ENCODE peak calls at places on chromosomes 7 and 10, in six cellular contexts. One of them, this sample, is unnamed.

GRCh38 chr7:27172823-27173411 is 1.2 kb downstream of the HOXA10 start:
- DNase-seq in HepG2: no peak
- DNase-seq in OCI-LY7: no peak
- DNase-seq in H9: peak
- DNase-seq in HCT116: no peak
- DNase-seq in hepatocyte: no peak
- DNase-seq in this sample: no peak

GRCh38 chr7:142581341-142581740 is 167.9 kb upstream of the PRSS1 start:
- DNase-seq in HepG2: no peak
- DNase-seq in OCI-LY7: peak
- DNase-seq in H9: no peak
- DNase-seq in HCT116: no peak
- DNase-seq in hepatocyte: no peak
- DNase-seq in this sample: peak

GRCh38 chr10:132987671-132988571 is 45.6 kb upstream of the CFAP46 start:
- DNase-seq in HepG2: no peak
- DNase-seq in OCI-LY7: no peak
- DNase-seq in H9: no peak
- DNase-seq in HCT116: no peak
- DNase-seq in hepatocyte: peak
- DNase-seq in this sample: no peak

GRCh38 chr7:155925682-155926081 is 113.4 kb upstream of the SHH start:
- DNase-seq in HepG2: no peak
- DNase-seq in OCI-LY7: no peak
- DNase-seq in H9: no peak
- DNase-seq in HCT116: no peak
- DNase-seq in hepatocyte: no peak
- DNase-seq in this sample: no peak

GRCh38 chr7:116569737-116570136 is 44.9 kb downstream of the CAV1 start:
- DNase-seq in HepG2: no peak
- DNase-seq in OCI-LY7: no peak
- DNase-seq in H9: no peak
- DNase-seq in HCT116: no peak
- DNase-seq in hepatocyte: no peak
- DNase-seq in this sample: no peak

GRCh38 chr10:132785433-132786278 is at the start of gene NKX6-2:
- DNase-seq in HepG2: no peak
- DNase-seq in OCI-LY7: no peak
- DNase-seq in H9: no peak
- DNase-seq in HCT116: no peak
- DNase-seq in hepatocyte: no peak
- DNase-seq in this sample: no peak

GRCh38 chr10:79242620-79243152 is 104.6 kb upstream of the PPIF start:
- DNase-seq in HepG2: no peak
- DNase-seq in OCI-LY7: peak
- DNase-seq in H9: peak
- DNase-seq in HCT116: no peak
- DNase-seq in hepatocyte: peak
- DNase-seq in this sample: peak

GRCh38 chr10:117946525-117947070 is 100.1 kb downstream of the RAB11FIP2 start:
- DNase-seq in HepG2: no peak
- DNase-seq in OCI-LY7: no peak
- DNase-seq in H9: no peak
- DNase-seq in HCT116: peak
- DNase-seq in hepatocyte: no peak
- DNase-seq in this sample: no peak

GRCh38 chr10:22677333-22677732 is 37.0 kb downstream of the PIP4K2A start:
- DNase-seq in HepG2: no peak
- DNase-seq in OCI-LY7: no peak
- DNase-seq in H9: no peak
- DNase-seq in HCT116: no peak
- DNase-seq in hepatocyte: no peak
- DNase-seq in this sample: no peak

GRCh38 chr7:66699998-66700397 is 40.5 kb upstream of the RABGEF1 start:
- DNase-seq in HepG2: no peak
- DNase-seq in OCI-LY7: no peak
- DNase-seq in H9: no peak
- DNase-seq in HCT116: no peak
- DNase-seq in hepatocyte: no peak
- DNase-seq in this sample: no peak

GRCh38 chr7:22487978-22488642 is 11.9 kb downstream of the STEAP1B start:
- DNase-seq in HepG2: no peak
- DNase-seq in OCI-LY7: no peak
- DNase-seq in H9: peak
- DNase-seq in HCT116: no peak
- DNase-seq in hepatocyte: no peak
- DNase-seq in this sample: no peak

GRCh38 chr10:44627591-44628354 is 242.9 kb upstream of the CXCL12 start:
- DNase-seq in HepG2: no peak
- DNase-seq in OCI-LY7: no peak
- DNase-seq in H9: no peak
- DNase-seq in HCT116: no peak
- DNase-seq in hepatocyte: no peak
- DNase-seq in this sample: no peak

GRCh38 chr7:121753965-121754364 is 119.0 kb upstream of the PTPRZ1 start:
- DNase-seq in HepG2: no peak
- DNase-seq in OCI-LY7: no peak
- DNase-seq in H9: no peak
- DNase-seq in HCT116: no peak
- DNase-seq in hepatocyte: no peak
- DNase-seq in this sample: no peak

GRCh38 chr7:45457591-45457990 is 116.6 kb upstream of the ADCY1 start:
- DNase-seq in HepG2: no peak
- DNase-seq in OCI-LY7: no peak
- DNase-seq in H9: no peak
- DNase-seq in HCT116: no peak
- DNase-seq in hepatocyte: no peak
- DNase-seq in this sample: no peak

GRCh38 chr7:3063016-3063753 is 19.5 kb upstream of the CARD11 start:
- DNase-seq in HepG2: no peak
- DNase-seq in OCI-LY7: no peak
- DNase-seq in H9: no peak
- DNase-seq in HCT116: no peak
- DNase-seq in hepatocyte: no peak
- DNase-seq in this sample: no peak

GRCh38 chr10:29578457-29578856 is 56.3 kb downstream of the SVIL start:
- DNase-seq in HepG2: no peak
- DNase-seq in OCI-LY7: no peak
- DNase-seq in H9: no peak
- DNase-seq in HCT116: no peak
- DNase-seq in hepatocyte: no peak
- DNase-seq in this sample: no peak

GRCh38 chr10:126131338-126131737 is 235.0 kb downstream of the FANK1 start:
- DNase-seq in HepG2: no peak
- DNase-seq in OCI-LY7: no peak
- DNase-seq in H9: no peak
- DNase-seq in HCT116: no peak
- DNase-seq in hepatocyte: no peak
- DNase-seq in this sample: no peak

GRCh38 chr10:43105119-43105792 is 28.4 kb downstream of the RET start:
- DNase-seq in HepG2: peak
- DNase-seq in OCI-LY7: peak
- DNase-seq in H9: peak
- DNase-seq in HCT116: peak
- DNase-seq in hepatocyte: peak
- DNase-seq in this sample: no peak

GRCh38 chr7:30694218-30694745 is 12.0 kb upstream of the CRHR2 start:
- DNase-seq in HepG2: peak
- DNase-seq in OCI-LY7: no peak
- DNase-seq in H9: no peak
- DNase-seq in HCT116: no peak
- DNase-seq in hepatocyte: peak
- DNase-seq in this sample: no peak

DNA sequence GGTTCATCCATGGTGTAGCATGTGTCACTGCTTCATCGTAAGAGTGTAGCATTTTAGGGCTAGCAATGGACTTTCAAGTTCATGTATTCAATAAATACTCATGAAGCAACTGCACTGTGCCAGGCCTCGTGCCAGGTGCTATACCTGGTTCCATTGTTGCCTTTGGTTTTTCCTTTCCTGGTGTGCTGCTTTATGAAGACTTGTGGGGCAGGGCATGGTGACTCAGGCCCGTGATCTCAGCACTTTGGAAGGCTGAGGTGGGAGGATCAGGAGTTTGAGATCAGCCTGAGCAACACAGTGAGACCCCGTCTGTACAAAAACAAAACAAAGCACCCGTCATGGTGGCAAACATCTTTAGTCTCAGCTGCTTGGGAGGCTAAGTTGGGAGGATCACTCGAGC is 2.2 kb upstream of the CPA4 start:
- DNase-seq in HepG2: no peak
- DNase-seq in OCI-LY7: no peak
- DNase-seq in H9: no peak
- DNase-seq in HCT116: peak
- DNase-seq in hepatocyte: no peak
- DNase-seq in this sample: peak
- H2AFZ ChIP-seq in HepG2: no peak
- H2AFZ ChIP-seq in OCI-LY7: no peak
- H2AFZ ChIP-seq in H9: no peak
- H2AFZ ChIP-seq in HCT116: peak
- H2AFZ ChIP-seq in hepatocyte: no peak
- H2AFZ ChIP-seq in this sample: peak

GRCh38 chr10:57333880-57334279 is 933.8 kb downstream of the IPMK start:
- DNase-seq in HepG2: no peak
- DNase-seq in OCI-LY7: no peak
- DNase-seq in H9: no peak
- DNase-seq in HCT116: no peak
- DNase-seq in hepatocyte: no peak
- DNase-seq in this sample: no peak

GRCh38 chr10:57341294-57341693 is 926.4 kb downstream of the IPMK start:
- DNase-seq in HepG2: no peak
- DNase-seq in OCI-LY7: no peak
- DNase-seq in H9: no peak
- DNase-seq in HCT116: no peak
- DNase-seq in hepatocyte: no peak
- DNase-seq in this sample: no peak

GRCh38 chr10:57336339-57336738 is 931.4 kb downstream of the IPMK start:
- DNase-seq in HepG2: no peak
- DNase-seq in OCI-LY7: no peak
- DNase-seq in H9: no peak
- DNase-seq in HCT116: no peak
- DNase-seq in hepatocyte: no peak
- DNase-seq in this sample: no peak

GRCh38 chr10:57338823-57339558 is 928.7 kb downstream of the IPMK start:
- DNase-seq in HepG2: peak
- DNase-seq in OCI-LY7: peak
- DNase-seq in H9: peak
- DNase-seq in HCT116: no peak
- DNase-seq in hepatocyte: peak
- DNase-seq in this sample: no peak

GRCh38 chr10:57336865-57337264 is 930.8 kb downstream of the IPMK start:
- DNase-seq in HepG2: no peak
- DNase-seq in OCI-LY7: no peak
- DNase-seq in H9: no peak
- DNase-seq in HCT116: no peak
- DNase-seq in hepatocyte: no peak
- DNase-seq in this sample: no peak
- TF ChIP-seq CTCF in HepG2: no peak
- TF ChIP-seq CTCF in OCI-LY7: no peak
- TF ChIP-seq CTCF in H9: no peak
- TF ChIP-seq CTCF in HCT116: no peak
- TF ChIP-seq CTCF in hepatocyte: no peak
- TF ChIP-seq CTCF in this sample: no peak

GRCh38 chr10:123560301-123561144 is 105.6 kb upstream of the GPR26 start:
- DNase-seq in HepG2: no peak
- DNase-seq in OCI-LY7: no peak
- DNase-seq in H9: peak
- DNase-seq in HCT116: no peak
- DNase-seq in hepatocyte: no peak
- DNase-seq in this sample: no peak

GRCh38 chr10:123559823-123560092 is 106.4 kb upstream of the GPR26 start:
- DNase-seq in HepG2: no peak
- DNase-seq in OCI-LY7: no peak
- DNase-seq in H9: peak
- DNase-seq in HCT116: no peak
- DNase-seq in hepatocyte: no peak
- DNase-seq in this sample: no peak

GRCh38 chr10:123557366-123558108 is 108.6 kb upstream of the GPR26 start:
- DNase-seq in HepG2: no peak
- DNase-seq in OCI-LY7: no peak
- DNase-seq in H9: no peak
- DNase-seq in HCT116: no peak
- DNase-seq in hepatocyte: no peak
- DNase-seq in this sample: no peak

GRCh38 chr10:123558651-123559050 is 107.5 kb upstream of the GPR26 start:
- DNase-seq in HepG2: no peak
- DNase-seq in OCI-LY7: no peak
- DNase-seq in H9: peak
- DNase-seq in HCT116: no peak
- DNase-seq in hepatocyte: no peak
- DNase-seq in this sample: no peak

DNA sequence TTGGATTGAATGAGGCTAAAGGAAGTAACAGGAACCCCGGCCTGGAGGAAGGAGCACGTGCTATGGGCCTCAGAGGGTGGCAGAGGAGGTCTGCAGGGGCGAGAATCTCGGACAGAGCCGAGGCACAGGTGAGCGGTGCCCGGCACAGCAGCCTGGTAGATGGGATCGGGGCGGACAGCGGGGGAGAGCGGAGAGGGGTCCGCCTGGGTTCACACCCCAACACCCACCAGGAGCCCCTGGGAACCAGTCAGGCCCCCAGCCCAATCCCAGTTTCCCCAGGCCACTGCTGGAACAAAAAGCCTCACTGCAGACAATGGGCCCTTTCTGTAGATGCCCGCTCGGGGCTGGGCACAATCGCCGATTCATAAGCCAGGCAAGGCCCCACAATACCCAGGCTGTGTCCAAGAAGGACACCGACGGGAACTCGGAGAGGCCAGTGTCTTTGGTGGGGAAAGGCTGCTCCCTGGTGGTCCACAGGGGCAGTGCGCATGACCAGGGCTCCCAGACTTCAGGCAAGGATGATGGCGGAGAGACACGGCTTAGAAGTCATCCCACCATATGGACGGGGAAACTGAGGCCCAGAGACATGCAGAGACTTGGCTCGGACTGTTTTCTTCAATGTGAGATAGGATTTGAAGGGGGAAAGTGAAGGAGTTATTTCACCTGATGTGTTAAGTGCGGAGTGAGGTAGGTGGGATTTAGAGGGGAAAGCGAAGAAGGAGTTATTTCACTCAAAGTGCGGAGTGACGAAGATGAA is 106.9 kb upstream of the GPR26 start:
- DNase-seq in HepG2: peak
- DNase-seq in OCI-LY7: peak
- DNase-seq in H9: peak
- DNase-seq in HCT116: peak
- DNase-seq in hepatocyte: peak
- DNase-seq in this sample: peak
- H2AFZ ChIP-seq in HepG2: no peak
- H2AFZ ChIP-seq in OCI-LY7: no peak
- H2AFZ ChIP-seq in H9: no peak
- H2AFZ ChIP-seq in HCT116: no peak
- H2AFZ ChIP-seq in hepatocyte: no peak
- H2AFZ ChIP-seq in this sample: no peak

GRCh38 chr10:121393522-121393921 is 204.7 kb downstream of the FGFR2 start:
- DNase-seq in HepG2: no peak
- DNase-seq in OCI-LY7: no peak
- DNase-seq in H9: no peak
- DNase-seq in HCT116: no peak
- DNase-seq in hepatocyte: no peak
- DNase-seq in this sample: no peak

GRCh38 chr10:121392657-121393056 is 205.6 kb downstream of the FGFR2 start:
- DNase-seq in HepG2: no peak
- DNase-seq in OCI-LY7: no peak
- DNase-seq in H9: no peak
- DNase-seq in HCT116: no peak
- DNase-seq in hepatocyte: no peak
- DNase-seq in this sample: no peak

GRCh38 chr10:121394586-121394985 is 203.7 kb downstream of the FGFR2 start:
- DNase-seq in HepG2: no peak
- DNase-seq in OCI-LY7: no peak
- DNase-seq in H9: no peak
- DNase-seq in HCT116: no peak
- DNase-seq in hepatocyte: no peak
- DNase-seq in this sample: no peak
- TF ChIP-seq CTCF in HepG2: no peak
- TF ChIP-seq CTCF in OCI-LY7: no peak
- TF ChIP-seq CTCF in H9: no peak
- TF ChIP-seq CTCF in HCT116: no peak
- TF ChIP-seq CTCF in hepatocyte: no peak
- TF ChIP-seq CTCF in this sample: no peak

This sample was measured in PC-9.